ENCODE peak calls at places on chromosomes 5 and 9, in eight cellular contexts. P is psoas muscle, I is ovary, W is heart left ventricle, S is K562, U is WTC11, A is AG10803, L is coronary artery. F is an unnamed sample.
A peak's percentile ranks its signal among the peaks of the same experiment; 100 is the strongest.

GRCh38 chr5:127634007-127634406 is 14.9 kb upstream of the CTXN3 start:
- DNase-seq in P (no peak), I (no peak), W (no peak), S (no peak), U (no peak), A (no peak), L (no peak), F (no peak)

GRCh38 chr9:4081549-4081895 is 218.3 kb downstream of the GLIS3 start:
- DNase-seq in P (no peak), I (no peak), W (no peak), S (no peak), U (no peak), A (no peak), L (no peak), F (no peak)

GRCh38 chr5:78757269-78758053 is 108.9 kb upstream of the LHFPL2 start:
- DNase-seq in P (peak; percentile 65), I (no peak), W (no peak), S (peak; percentile 24), U (no peak), A (peak; percentile 92), L (no peak), F (peak; percentile 83)

GRCh38 chr5:81142108-81142507 is 91.0 kb upstream of the CKMT2 start:
- DNase-seq in P (no peak), I (no peak), W (no peak), S (no peak), U (no peak), A (no peak), L (no peak), F (no peak)

GRCh38 chr9:18989865-18990264 is 43.1 kb downstream of the SAXO1 start:
- DNase-seq in P (no peak), I (no peak), W (no peak), S (no peak), U (no peak), A (no peak), L (no peak), F (no peak)

GRCh38 chr5:172383231-172383802 is 71.0 kb downstream of the SH3PXD2B start:
- DNase-seq in P (no peak), I (no peak), W (no peak), S (no peak), U (no peak), A (no peak), L (no peak), F (no peak)

GRCh38 chr9:6229604-6230003 is 14.0 kb downstream of the IL33 start:
- DNase-seq in P (no peak), I (no peak), W (no peak), S (no peak), U (no peak), A (no peak), L (no peak), F (no peak)

GRCh38 chr5:15640116-15640515 is 140.1 kb downstream of the FBXL7 start:
- DNase-seq in P (no peak), I (no peak), W (no peak), S (no peak), U (no peak), A (no peak), L (no peak), F (no peak)

GRCh38 chr9:3161912-3162311 is 318.0 kb upstream of the PUM3 start:
- DNase-seq in P (no peak), I (no peak), W (no peak), S (no peak), U (no peak), A (no peak), L (no peak), F (no peak)

GRCh38 chr5:122774519-122774860 is 390 bp upstream of the SNX2 start:
- DNase-seq in P (no peak), I (no peak), W (no peak), S (no peak), U (no peak), A (no peak), L (no peak), F (no peak)

GRCh38 chr9:83056180-83056579 is 6.8 kb downstream of the RASEF start:
- DNase-seq in P (no peak), I (no peak), W (no peak), S (no peak), U (no peak), A (no peak), L (no peak), F (no peak)

GRCh38 chr5:146073239-146073900 is 32.0 kb downstream of the PLAC8L1 start:
- DNase-seq in P (no peak), I (no peak), W (no peak), S (no peak), U (peak; percentile 49), A (no peak), L (no peak), F (no peak)

GRCh38 chr5:15821506-15821905 is 321.5 kb downstream of the FBXL7 start:
- DNase-seq in P (no peak), I (no peak), W (no peak), S (no peak), U (no peak), A (peak; percentile 53), L (no peak), F (no peak)

GRCh38 chr5:128870923-128871322 is 94.4 kb upstream of the SLC27A6 start:
- DNase-seq in P (no peak), I (no peak), W (no peak), S (no peak), U (no peak), A (no peak), L (no peak), F (no peak)

GRCh38 chr9:134550584-134550983 is 91.0 kb upstream of the COL5A1 start:
- DNase-seq in P (peak; percentile 30), I (no peak), W (no peak), S (no peak), U (peak; percentile 34), A (no peak), L (no peak), F (no peak)

GRCh38 chr5:150341331-150341730 is 16.2 kb upstream of the TCOF1 start:
- DNase-seq in P (no peak), I (no peak), W (no peak), S (no peak), U (no peak), A (no peak), L (no peak), F (no peak)

GRCh38 chr9:127198587-127198986 is 66.0 kb upstream of the GARNL3 start:
- DNase-seq in P (peak; percentile 43), I (no peak), W (no peak), S (no peak), U (no peak), A (no peak), L (no peak), F (no peak)

GRCh38 chr9:134880484-134881312 is at the start of gene FCN2:
- DNase-seq in P (no peak), I (no peak), W (no peak), S (no peak), U (no peak), A (no peak), L (peak; percentile 62), F (no peak)

DNA sequence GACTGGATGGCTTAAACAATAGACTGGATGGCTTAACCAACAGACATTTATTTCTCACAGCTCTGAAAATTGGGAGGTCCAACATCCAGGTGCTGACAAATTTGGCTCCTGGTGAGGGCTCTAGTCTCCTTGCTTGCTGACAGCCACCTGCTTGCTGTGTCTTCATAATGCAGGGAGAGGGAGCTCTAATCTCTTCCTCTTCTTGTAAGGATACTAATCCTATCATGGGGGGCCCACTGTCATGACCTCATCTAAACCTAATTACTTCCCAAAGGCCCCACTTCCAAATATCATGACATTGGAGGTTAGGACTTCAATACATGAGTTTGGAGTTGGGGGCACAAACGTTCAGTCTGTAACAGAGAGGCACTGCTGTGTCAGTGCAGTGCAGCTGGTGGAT is 26.4 kb downstream of the FOXD1 start:
- DNase-seq in P (no peak), I (no peak), W (no peak), S (no peak), U (no peak), A (no peak), L (no peak), F (no peak)
- TF ChIP-seq CTCF in P (no peak), I (no peak), W (no peak), S (peak; percentile 44), U (no peak), A (peak; percentile 6), L (no peak), F (no peak)

DNA sequence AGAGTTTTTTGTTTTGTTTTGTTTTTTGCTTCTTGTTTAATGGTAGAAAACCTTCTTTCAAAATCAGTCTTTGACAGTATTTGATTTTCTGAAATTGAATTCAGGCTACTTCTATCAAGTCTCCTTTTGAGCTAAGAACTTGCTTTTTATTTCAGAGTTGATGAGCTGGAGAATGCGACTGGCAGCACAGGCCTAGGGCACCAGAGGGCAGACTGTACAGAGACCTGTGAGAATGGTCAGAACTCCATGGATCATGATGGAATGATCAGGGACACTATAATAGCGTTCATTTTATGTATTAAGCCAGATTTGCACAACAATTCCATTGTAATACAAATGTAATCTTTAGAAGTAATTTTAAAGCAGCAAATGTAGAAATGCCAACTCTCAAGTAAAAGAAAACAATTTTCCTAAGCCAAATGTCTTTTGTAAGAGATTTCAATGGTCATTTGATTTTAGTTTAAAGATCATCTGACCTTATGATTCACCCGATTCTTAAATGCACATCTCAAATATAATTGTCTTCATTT is 902.4 kb downstream of the NR2F1-AS1 start:
- DNase-seq in P (no peak), I (no peak), W (no peak), S (no peak), U (no peak), A (no peak), L (no peak), F (no peak)
- TF ChIP-seq CTCF in P (no peak), I (no peak), W (no peak), S (no peak), U (no peak), A (peak; percentile 36), L (no peak), F (peak; percentile 18)

GRCh38 chr5:136089804-136090203 is 42.8 kb upstream of the SMAD5 start:
- DNase-seq in P (no peak), I (no peak), W (no peak), S (no peak), U (no peak), A (no peak), L (no peak), F (no peak)

GRCh38 chr5:136084698-136085097 is 47.9 kb upstream of the SMAD5 start:
- DNase-seq in P (no peak), I (no peak), W (peak; percentile 60), S (no peak), U (no peak), A (no peak), L (no peak), F (no peak)

GRCh38 chr5:136086776-136087566 is 45.7 kb upstream of the SMAD5 start:
- DNase-seq in P (no peak), I (no peak), W (no peak), S (no peak), U (no peak), A (no peak), L (no peak), F (no peak)

GRCh38 chr5:136090319-136090718 is 42.3 kb upstream of the SMAD5 start:
- DNase-seq in P (no peak), I (no peak), W (no peak), S (no peak), U (no peak), A (no peak), L (no peak), F (no peak)

GRCh38 chr5:136087961-136088871 is 44.4 kb upstream of the SMAD5 start:
- DNase-seq in P (peak; percentile 88), I (peak; percentile 88), W (peak; percentile 90), S (peak; percentile 83), U (no peak), A (peak; percentile 71), L (no peak), F (peak; percentile 46)
- TF ChIP-seq CTCF in P (no peak), I (no peak), W (no peak), S (no peak), U (no peak), A (no peak), L (no peak), F (no peak)

GRCh38 chr5:156971415-156971814 is 8.4 kb upstream of the TIMD4 start:
- DNase-seq in P (no peak), I (no peak), W (no peak), S (no peak), U (no peak), A (no peak), L (no peak), F (no peak)
- TF ChIP-seq CTCF in P (no peak), I (no peak), W (no peak), S (no peak), U (no peak), A (no peak), L (no peak), F (no peak)

F was measured in AG09319.